ENCODE peak calls at places on chromosomes 12 and 14, in six cellular contexts. T is fibroblast of mammary gland, Z is choroid plexus epithelial cell, I is HFF-Myc, A is uterus, R is A673. C is an unnamed sample.

GRCh38 chr12:106978035-106978800 is 8.7 kb downstream of the MTERF2 start:
- DNase-seq in T (peak; percentile 47), Z (peak; percentile 78), I (no peak), A (peak; percentile 38), R (peak; percentile 77), C (peak; percentile 62)

GRCh38 chr14:24259282-24260025 is 3.5 kb downstream of the TGM1 start:
- DNase-seq in T (no peak), Z (peak; percentile 48), I (no peak), A (no peak), R (peak; percentile 41), C (peak; percentile 75)

GRCh38 chr14:90781876-90782275 is 34.4 kb downstream of the TTC7B start:
- DNase-seq in T (no peak), Z (no peak), I (no peak), A (no peak), R (no peak), C (no peak)

GRCh38 chr14:88195676-88196075 is 127.4 kb downstream of the KCNK10 start:
- DNase-seq in T (no peak), Z (no peak), I (no peak), A (no peak), R (no peak), C (no peak)

GRCh38 chr12:29521951-29522350 is 24.5 kb upstream of the OVCH1 start:
- DNase-seq in T (no peak), Z (peak; percentile 78), I (no peak), A (no peak), R (no peak), C (peak; percentile 61)

GRCh38 chr14:57865450-57866198 is at the start of gene SLC35F4:
- DNase-seq in T (peak; percentile 26), Z (peak; percentile 14), I (no peak), A (no peak), R (peak; percentile 73), C (peak; percentile 11)

GRCh38 chr14:77458249-77458950 is 507 bp downstream of the AHSA1 start:
- DNase-seq in T (peak; percentile 25), Z (peak; percentile 43), I (no peak), A (no peak), R (peak; percentile 26), C (peak; percentile 35)

GRCh38 chr12:113242018-113242418 is 20.8 kb downstream of the TPCN1 start:
- DNase-seq in T (peak; percentile 31), Z (no peak), I (peak; percentile 66), A (no peak), R (no peak), C (no peak)

GRCh38 chr12:109892748-109893147 is 7.3 kb upstream of the TCHP start:
- DNase-seq in T (no peak), Z (no peak), I (no peak), A (no peak), R (no peak), C (no peak)

GRCh38 chr14:67221248-67221981 is 19.8 kb upstream of the PALS1 start:
- DNase-seq in T (peak; percentile 18), Z (peak; percentile 79), I (no peak), A (no peak), R (no peak), C (peak; percentile 53)

GRCh38 chr14:94394025-94394493 is 5.7 kb upstream of the SERPINA1 start:
- DNase-seq in T (no peak), Z (no peak), I (no peak), A (no peak), R (no peak), C (no peak)

GRCh38 chr14:35404246-35404495 is 378 bp downstream of the NFKBIA start:
- DNase-seq in T (no peak), Z (no peak), I (no peak), A (no peak), R (no peak), C (no peak)

GRCh38 chr14:24674204-24674970 is 40.4 kb upstream of the GZMB start:
- DNase-seq in T (no peak), Z (no peak), I (no peak), A (no peak), R (no peak), C (no peak)

GRCh38 chr12:12467222-12467621 is 95.4 kb downstream of the DUSP16 start:
- DNase-seq in T (no peak), Z (no peak), I (no peak), A (no peak), R (no peak), C (no peak)

GRCh38 chr12:117228239-117228638 is 38.0 kb upstream of the FBXO21 start:
- DNase-seq in T (peak; percentile 6), Z (no peak), I (no peak), A (no peak), R (no peak), C (no peak)

GRCh38 chr12:120999191-121000120 is 16.8 kb downstream of the C12orf43 start:
- DNase-seq in T (peak; percentile 25), Z (peak; percentile 30), I (no peak), A (no peak), R (no peak), C (peak; percentile 90)

GRCh38 chr14:37973031-37973908 is 234.4 kb upstream of the SSTR1 start:
- DNase-seq in T (no peak), Z (no peak), I (no peak), A (no peak), R (no peak), C (no peak)

GRCh38 chr12:130920711-130921381 is 32.9 kb upstream of the ADGRD1 start:
- DNase-seq in T (peak; percentile 83), Z (peak; percentile 54), I (no peak), A (peak; percentile 82), R (no peak), C (peak; percentile 97)

GRCh38 chr12:109890620-109891019 is 9.5 kb upstream of the TCHP start:
- DNase-seq in T (no peak), Z (no peak), I (no peak), A (no peak), R (no peak), C (no peak)

GRCh38 chr14:23694085-23694975 is 58.2 kb downstream of the DHRS2 start:
- DNase-seq in T (no peak), Z (peak; percentile 60), I (no peak), A (no peak), R (peak; percentile 42), C (peak; percentile 81)

GRCh38 chr12:78403681-78404080 is 460.9 kb upstream of the SYT1 start:
- DNase-seq in T (peak; percentile 84), Z (peak; percentile 88), I (no peak), A (no peak), R (no peak), C (peak; percentile 53)

GRCh38 chr14:63972323-63972932 is 119.6 kb downstream of the SYNE2 start:
- DNase-seq in T (no peak), Z (no peak), I (no peak), A (no peak), R (no peak), C (no peak)

GRCh38 chr12:52569726-52570125 is 3.9 kb downstream of the KRT74 start:
- DNase-seq in T (no peak), Z (no peak), I (no peak), A (no peak), R (no peak), C (no peak)

GRCh38 chr12:42691991-42692557 is 102.5 kb upstream of the PRICKLE1 start:
- DNase-seq in T (peak; percentile 39), Z (no peak), I (no peak), A (no peak), R (no peak), C (peak; percentile 30)
- H3K4me3 ChIP-seq in T (peak overlapping the region; percentile 32), Z (no peak overlapping the region), I (no peak overlapping the region), A (peak overlapping the region; percentile 39), R (no peak overlapping the region), C (peak overlapping the region; percentile 23)

DNA sequence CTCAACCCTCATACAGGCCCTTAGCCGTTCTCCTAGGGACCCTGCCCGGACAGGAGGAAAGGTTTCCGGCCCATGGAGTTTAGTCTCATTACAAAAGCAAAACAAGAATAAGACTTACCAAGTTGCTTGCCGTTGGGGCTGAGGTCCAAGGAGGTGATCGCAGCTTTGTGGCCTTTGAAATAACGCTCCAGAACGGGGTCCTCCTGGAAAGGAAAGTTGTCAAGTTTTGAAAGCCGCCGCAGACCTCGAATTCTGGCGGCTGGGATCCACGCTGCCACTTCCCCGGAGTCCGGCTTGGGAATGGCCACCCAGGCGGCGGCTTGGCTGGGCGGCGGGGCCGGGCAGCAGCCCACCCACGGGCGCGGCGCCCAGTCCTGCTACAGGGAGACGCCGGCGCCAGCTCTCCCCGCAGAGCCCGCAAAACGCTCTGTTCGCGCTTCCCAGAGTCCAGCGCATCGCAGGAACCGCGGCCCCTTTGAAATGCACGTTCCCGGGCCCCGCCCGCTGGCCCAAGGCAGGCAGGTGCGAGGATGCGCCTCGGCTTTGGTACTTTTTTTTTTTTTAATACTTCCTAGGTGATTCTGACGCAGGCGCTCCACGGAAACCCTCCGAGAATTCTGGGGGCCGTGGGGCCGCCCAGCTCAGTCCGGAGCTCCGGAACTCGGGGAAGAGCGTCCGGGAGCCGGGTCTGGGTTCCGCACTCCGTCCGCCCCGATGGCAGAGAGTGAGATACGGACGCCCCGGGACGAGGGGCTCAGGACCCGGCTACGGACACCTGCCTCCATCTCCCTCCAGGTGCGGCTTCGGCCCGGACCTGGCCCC is 617 bp upstream of the GALNT4 start:
- DNase-seq in T (peak; percentile 20), Z (peak; percentile 24), I (no peak), A (peak; percentile 36), R (peak; percentile 40), C (no peak)
- H3K4me3 ChIP-seq in T (peak overlapping the region; percentile 93), Z (peak overlapping the region; percentile 92), I (peak overlapping the region; percentile 67), A (peak overlapping the region; percentile 75), R (peak overlapping the region; percentile 82), C (peak overlapping the region; percentile 69)

DNA sequence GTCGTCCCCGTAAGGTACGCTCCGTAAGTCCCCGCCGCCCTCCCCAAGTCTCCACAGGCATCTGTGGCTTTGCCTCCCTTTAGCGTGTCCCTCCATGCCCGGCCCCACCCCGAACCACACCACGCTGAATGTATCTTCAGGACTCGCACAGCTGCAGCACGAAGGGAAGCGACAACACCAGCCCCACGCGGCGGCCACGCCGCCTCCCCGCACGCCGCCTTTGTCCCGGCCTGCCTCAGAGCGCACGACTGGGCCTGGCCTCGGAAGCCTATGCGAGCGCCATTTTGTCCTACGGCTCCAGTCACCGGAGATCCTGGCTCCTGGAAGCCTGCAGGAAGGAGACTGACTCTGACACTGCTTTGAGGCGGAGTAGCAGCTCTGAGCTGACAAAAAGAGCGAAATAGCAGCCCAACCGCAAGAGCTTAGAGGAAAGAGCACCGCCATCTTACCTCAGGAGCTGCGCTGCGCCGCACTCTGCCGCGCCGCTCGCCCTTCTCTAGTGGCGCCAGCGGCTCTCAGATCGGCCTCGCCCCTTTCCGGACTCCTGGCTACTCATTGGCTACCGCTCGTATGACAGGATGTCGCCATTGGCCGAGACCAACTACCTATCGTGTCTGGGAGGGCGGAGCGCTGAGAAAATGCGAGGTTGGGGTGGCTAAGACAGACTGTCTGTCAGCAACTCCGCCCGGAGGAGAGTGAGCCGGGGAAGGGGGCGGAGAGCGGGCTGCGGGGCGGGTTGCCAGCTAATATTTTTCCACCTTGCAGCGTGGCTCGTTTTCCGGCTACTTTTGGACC is at the start of gene KANSL2:
- DNase-seq in T (peak; percentile 98), Z (peak; percentile 99), I (peak; percentile 97), A (peak; percentile 97), R (peak; percentile 100), C (peak; percentile 98)
- H3K4me3 ChIP-seq in T (peak within 1 kb of the TSS; percentile 99), Z (peak within 1 kb of the TSS; percentile 80), I (peak within 1 kb of the TSS; percentile 95), A (peak within 1 kb of the TSS; percentile 91), R (peak within 1 kb of the TSS; percentile 76), C (peak within 1 kb of the TSS; percentile 98)

DNA sequence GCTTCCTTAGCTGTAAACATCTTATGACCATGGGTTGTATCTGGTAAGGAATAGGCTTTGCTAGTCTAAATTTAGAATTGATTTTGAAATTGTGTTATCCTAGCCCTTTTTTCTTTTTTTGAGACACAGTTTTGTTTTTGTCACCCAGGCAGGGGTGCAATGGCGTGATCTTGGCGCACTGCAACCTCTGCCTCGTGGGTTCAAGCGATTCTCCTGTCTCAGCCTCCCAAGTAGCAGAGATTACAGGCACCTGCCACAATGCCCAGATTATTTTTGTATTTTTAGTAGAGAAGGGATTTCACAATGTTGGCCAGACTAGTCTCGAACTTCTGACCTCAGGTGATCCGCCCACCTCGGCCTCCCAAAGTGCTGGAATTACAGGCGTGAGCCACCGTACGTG is 2.4 kb upstream of the TUBA1B start:
- DNase-seq in T (no peak), Z (no peak), I (no peak), A (no peak), R (no peak), C (no peak)
- H3K4me3 ChIP-seq in T (no peak overlapping the region), Z (no peak overlapping the region), I (no peak overlapping the region), A (no peak overlapping the region), R (peak overlapping the region; percentile 99), C (peak overlapping the region; percentile 1)